ENCODE peak calls at places on chromosomes 1 and 21, in five cellular contexts. One of them, this sample, is unnamed. For H3K4me1, the result is how much of the 10 kb centered on the place peaks cover.

GRCh38 chr1:246690100-246690499 is 34.1 kb upstream of the SCCPDH start:
- DNase-seq in psoas muscle: no peak
- DNase-seq in fibroblast of lung: no peak
- DNase-seq in prostate gland: no peak
- DNase-seq in SK-N-SH: no peak
- DNase-seq in this sample: peak

GRCh38 chr1:111856411-111857135 is 100.9 kb downstream of the DDX20 start:
- DNase-seq in psoas muscle: no peak
- DNase-seq in fibroblast of lung: no peak
- DNase-seq in prostate gland: peak
- DNase-seq in SK-N-SH: no peak
- DNase-seq in this sample: no peak

GRCh38 chr1:62111084-62111483 is 83.6 kb upstream of the L1TD1 start:
- DNase-seq in psoas muscle: no peak
- DNase-seq in fibroblast of lung: no peak
- DNase-seq in prostate gland: no peak
- DNase-seq in SK-N-SH: no peak
- DNase-seq in this sample: no peak

GRCh38 chr1:162670928-162671663 is 38.8 kb downstream of the DDR2 start:
- DNase-seq in psoas muscle: no peak
- DNase-seq in fibroblast of lung: peak
- DNase-seq in prostate gland: no peak
- DNase-seq in SK-N-SH: no peak
- DNase-seq in this sample: no peak

GRCh38 chr21:15250384-15250783 is 185.6 kb upstream of the NRIP1 start:
- DNase-seq in psoas muscle: no peak
- DNase-seq in fibroblast of lung: peak
- DNase-seq in prostate gland: no peak
- DNase-seq in SK-N-SH: no peak
- DNase-seq in this sample: no peak

GRCh38 chr21:34582506-34583150 is 32.3 kb downstream of the RCAN1 start:
- DNase-seq in psoas muscle: no peak
- DNase-seq in fibroblast of lung: peak
- DNase-seq in prostate gland: peak
- DNase-seq in SK-N-SH: peak
- DNase-seq in this sample: peak

GRCh38 chr1:159771501-159771900 is 9.3 kb upstream of the DUSP23 start:
- DNase-seq in psoas muscle: no peak
- DNase-seq in fibroblast of lung: no peak
- DNase-seq in prostate gland: no peak
- DNase-seq in SK-N-SH: no peak
- DNase-seq in this sample: no peak

GRCh38 chr1:211843018-211843417 is 12.5 kb upstream of the LPGAT1 start:
- DNase-seq in psoas muscle: no peak
- DNase-seq in fibroblast of lung: no peak
- DNase-seq in prostate gland: no peak
- DNase-seq in SK-N-SH: no peak
- DNase-seq in this sample: no peak

GRCh38 chr1:174990382-174990999 is 9.3 kb upstream of the CACYBP start:
- DNase-seq in psoas muscle: no peak
- DNase-seq in fibroblast of lung: no peak
- DNase-seq in prostate gland: peak
- DNase-seq in SK-N-SH: peak
- DNase-seq in this sample: peak

GRCh38 chr1:3124246-3124645 is 55.2 kb downstream of the PRDM16 start:
- DNase-seq in psoas muscle: no peak
- DNase-seq in fibroblast of lung: no peak
- DNase-seq in prostate gland: no peak
- DNase-seq in SK-N-SH: no peak
- DNase-seq in this sample: no peak

GRCh38 chr1:235759336-235759735 is 107.4 kb downstream of the LYST start:
- DNase-seq in psoas muscle: no peak
- DNase-seq in fibroblast of lung: no peak
- DNase-seq in prostate gland: no peak
- DNase-seq in SK-N-SH: no peak
- DNase-seq in this sample: no peak

GRCh38 chr1:47536646-47537118 is 98.8 kb downstream of the FOXD2 start:
- DNase-seq in psoas muscle: no peak
- DNase-seq in fibroblast of lung: no peak
- DNase-seq in prostate gland: peak
- DNase-seq in SK-N-SH: no peak
- DNase-seq in this sample: peak

GRCh38 chr1:10677508-10678364 is 118.7 kb downstream of the CASZ1 start:
- DNase-seq in psoas muscle: no peak
- DNase-seq in fibroblast of lung: no peak
- DNase-seq in prostate gland: no peak
- DNase-seq in SK-N-SH: no peak
- DNase-seq in this sample: peak

GRCh38 chr1:65001238-65001792 is 35.0 kb upstream of the JAK1 start:
- DNase-seq in psoas muscle: peak
- DNase-seq in fibroblast of lung: peak
- DNase-seq in prostate gland: no peak
- DNase-seq in SK-N-SH: no peak
- DNase-seq in this sample: peak

GRCh38 chr21:42632771-42633690 is 20.4 kb upstream of the PDE9A start:
- DNase-seq in psoas muscle: no peak
- DNase-seq in fibroblast of lung: no peak
- DNase-seq in prostate gland: no peak
- DNase-seq in SK-N-SH: no peak
- DNase-seq in this sample: no peak

GRCh38 chr1:178093150-178093957 is 550 bp upstream of the RASAL2 start:
- DNase-seq in psoas muscle: peak
- DNase-seq in fibroblast of lung: peak
- DNase-seq in prostate gland: peak
- DNase-seq in SK-N-SH: peak
- DNase-seq in this sample: peak

GRCh38 chr1:100382657-100383056 is 30.4 kb downstream of the CDC14A start:
- DNase-seq in psoas muscle: no peak
- DNase-seq in fibroblast of lung: no peak
- DNase-seq in prostate gland: no peak
- DNase-seq in SK-N-SH: no peak
- DNase-seq in this sample: no peak

GRCh38 chr21:36237441-36237840 is 80.8 kb downstream of the DOP1B start:
- DNase-seq in psoas muscle: no peak
- DNase-seq in fibroblast of lung: no peak
- DNase-seq in prostate gland: no peak
- DNase-seq in SK-N-SH: no peak
- DNase-seq in this sample: no peak

GRCh38 chr1:147129116-147129873 is 43.0 kb downstream of the PRKAB2 start:
- DNase-seq in psoas muscle: no peak
- DNase-seq in fibroblast of lung: no peak
- DNase-seq in prostate gland: no peak
- DNase-seq in SK-N-SH: no peak
- DNase-seq in this sample: no peak

GRCh38 chr1:67970088-67970487 is 80.3 kb downstream of the DIRAS3 start:
- DNase-seq in psoas muscle: no peak
- DNase-seq in fibroblast of lung: peak
- DNase-seq in prostate gland: no peak
- DNase-seq in SK-N-SH: no peak
- DNase-seq in this sample: no peak

GRCh38 chr1:7454052-7454815 is 316.9 kb upstream of the VAMP3 start:
- DNase-seq in psoas muscle: no peak
- DNase-seq in fibroblast of lung: peak
- DNase-seq in prostate gland: no peak
- DNase-seq in SK-N-SH: peak
- DNase-seq in this sample: peak

GRCh38 chr1:33925586-33925985 is 61.7 kb downstream of the HMGB4 start:
- DNase-seq in psoas muscle: no peak
- DNase-seq in fibroblast of lung: peak
- DNase-seq in prostate gland: no peak
- DNase-seq in SK-N-SH: no peak
- DNase-seq in this sample: no peak

GRCh38 chr1:161954466-161954865 is 69.2 kb downstream of the OLFML2B start:
- DNase-seq in psoas muscle: no peak
- DNase-seq in fibroblast of lung: peak
- DNase-seq in prostate gland: no peak
- DNase-seq in SK-N-SH: no peak
- DNase-seq in this sample: no peak

GRCh38 chr1:88800382-88801051 is 90.8 kb downstream of the GTF2B start:
- DNase-seq in psoas muscle: no peak
- DNase-seq in fibroblast of lung: peak
- DNase-seq in prostate gland: no peak
- DNase-seq in SK-N-SH: peak
- DNase-seq in this sample: peak

GRCh38 chr1:192732787-192733186 is 76.1 kb upstream of the RGS2 start:
- DNase-seq in psoas muscle: no peak
- DNase-seq in fibroblast of lung: no peak
- DNase-seq in prostate gland: no peak
- DNase-seq in SK-N-SH: peak
- DNase-seq in this sample: no peak

GRCh38 chr1:209733409-209734192 is 22.3 kb upstream of the TRAF3IP3 start:
- DNase-seq in psoas muscle: no peak
- DNase-seq in fibroblast of lung: no peak
- DNase-seq in prostate gland: no peak
- DNase-seq in SK-N-SH: no peak
- DNase-seq in this sample: no peak

GRCh38 chr1:26696645-26697440 is 1.0 kb downstream of the ARID1A start:
- DNase-seq in psoas muscle: peak
- DNase-seq in fibroblast of lung: no peak
- DNase-seq in prostate gland: no peak
- DNase-seq in SK-N-SH: peak
- DNase-seq in this sample: peak

GRCh38 chr1:31470794-31471315 is 57.8 kb downstream of the SERINC2 start:
- DNase-seq in psoas muscle: no peak
- DNase-seq in fibroblast of lung: no peak
- DNase-seq in prostate gland: no peak
- DNase-seq in SK-N-SH: no peak
- DNase-seq in this sample: no peak

GRCh38 chr1:43706598-43707190 is 642 bp upstream of the ST3GAL3 start:
- DNase-seq in psoas muscle: peak
- DNase-seq in fibroblast of lung: peak
- DNase-seq in prostate gland: no peak
- DNase-seq in SK-N-SH: peak
- DNase-seq in this sample: peak

GRCh38 chr1:46102769-46103476 is 29.5 kb downstream of the PIK3R3 start:
- DNase-seq in psoas muscle: no peak
- DNase-seq in fibroblast of lung: peak
- DNase-seq in prostate gland: no peak
- DNase-seq in SK-N-SH: no peak
- DNase-seq in this sample: no peak

GRCh38 chr1:43507296-43508295 is 23.1 kb upstream of the PTPRF start:
- DNase-seq in psoas muscle: no peak
- DNase-seq in fibroblast of lung: no peak
- DNase-seq in prostate gland: no peak
- DNase-seq in SK-N-SH: no peak
- DNase-seq in this sample: no peak

GRCh38 chr1:167631386-167631941 is 1.4 kb downstream of the RCSD1 start:
- DNase-seq in psoas muscle: no peak
- DNase-seq in fibroblast of lung: no peak
- DNase-seq in prostate gland: no peak
- DNase-seq in SK-N-SH: no peak
- DNase-seq in this sample: no peak

GRCh38 chr1:167630568-167631385 is 745 bp downstream of the RCSD1 start:
- DNase-seq in psoas muscle: no peak
- DNase-seq in fibroblast of lung: no peak
- DNase-seq in prostate gland: no peak
- DNase-seq in SK-N-SH: no peak
- DNase-seq in this sample: no peak

GRCh38 chr1:167633258-167633944 is 3.4 kb downstream of the RCSD1 start:
- DNase-seq in psoas muscle: no peak
- DNase-seq in fibroblast of lung: no peak
- DNase-seq in prostate gland: no peak
- DNase-seq in SK-N-SH: no peak
- DNase-seq in this sample: no peak

GRCh38 chr1:167629681-167630567 is at the start of gene RCSD1:
- DNase-seq in psoas muscle: peak
- DNase-seq in fibroblast of lung: peak
- DNase-seq in prostate gland: no peak
- DNase-seq in SK-N-SH: peak
- DNase-seq in this sample: no peak

DNA sequence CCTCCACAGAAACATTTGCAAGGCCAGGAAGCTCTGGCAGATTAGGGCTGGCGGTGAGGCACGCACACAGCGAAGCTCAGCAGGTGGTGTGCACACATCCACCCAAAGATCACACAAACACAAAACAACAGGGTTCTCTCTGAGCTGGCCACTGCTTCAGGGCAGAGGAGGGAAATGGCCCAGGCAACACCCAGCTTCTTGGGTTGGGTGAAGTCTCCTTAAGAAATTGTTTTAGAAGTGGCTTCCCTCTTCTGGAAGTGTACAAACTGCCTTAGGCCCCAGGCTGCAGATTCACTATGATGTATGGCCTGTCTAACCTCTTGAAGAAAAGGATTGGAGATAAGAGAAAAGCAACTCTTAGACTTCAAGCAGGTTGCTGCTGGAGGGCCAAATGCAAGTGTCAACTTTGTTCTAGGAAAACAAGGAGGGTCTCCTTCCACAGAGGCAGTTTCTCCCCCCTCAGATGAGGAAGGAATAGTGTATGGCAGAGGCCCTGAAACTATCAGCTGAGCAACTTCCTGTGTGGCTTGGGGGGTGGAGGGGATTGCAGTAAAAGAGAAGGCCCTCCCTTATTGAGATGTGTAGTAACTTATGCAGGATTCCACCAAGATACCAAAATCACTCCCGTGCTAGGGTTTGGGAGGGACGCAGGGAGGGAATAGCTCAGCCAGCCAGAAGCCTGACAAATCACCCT is 2.1 kb downstream of the RCSD1 start:
- DNase-seq in psoas muscle: no peak
- DNase-seq in fibroblast of lung: no peak
- DNase-seq in prostate gland: no peak
- DNase-seq in SK-N-SH: no peak
- DNase-seq in this sample: no peak
- H3K4me1 ChIP-seq in psoas muscle: half or more
- H3K4me1 ChIP-seq in fibroblast of lung: under half
- H3K4me1 ChIP-seq in prostate gland: under half
- H3K4me1 ChIP-seq in SK-N-SH: under half
- H3K4me1 ChIP-seq in this sample: under half

GRCh38 chr1:224170748-224171478 is 12.1 kb upstream of the DEGS1 start:
- DNase-seq in psoas muscle: no peak
- DNase-seq in fibroblast of lung: no peak
- DNase-seq in prostate gland: no peak
- DNase-seq in SK-N-SH: peak
- DNase-seq in this sample: no peak
- TF ChIP-seq CTCF in psoas muscle: peak
- TF ChIP-seq CTCF in fibroblast of lung: peak
- TF ChIP-seq CTCF in prostate gland: no peak
- TF ChIP-seq CTCF in SK-N-SH: peak
- TF ChIP-seq CTCF in this sample: no peak

DNA sequence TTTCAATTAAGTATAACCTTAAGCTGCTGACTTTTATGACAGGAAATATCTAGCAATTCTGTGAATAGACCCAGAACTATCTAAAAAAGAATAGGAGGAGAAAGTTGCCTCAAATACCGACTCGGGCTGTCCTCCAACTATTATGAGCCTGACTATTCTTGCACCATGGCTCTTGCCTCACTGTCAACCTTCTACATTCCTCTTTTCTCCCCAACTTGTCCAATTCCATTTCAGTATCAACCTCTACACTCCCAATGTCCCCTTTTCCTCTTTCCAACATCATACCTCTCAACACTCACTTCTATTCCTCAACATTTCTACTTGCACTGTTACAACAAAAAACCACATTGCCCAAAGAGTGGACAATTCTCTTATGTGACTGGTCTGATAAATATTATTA is 2.3 kb downstream of the ZZZ3 start:
- DNase-seq in psoas muscle: no peak
- DNase-seq in fibroblast of lung: no peak
- DNase-seq in prostate gland: no peak
- DNase-seq in SK-N-SH: no peak
- DNase-seq in this sample: no peak
- H3K4me3 ChIP-seq in psoas muscle: no peak
- H3K4me3 ChIP-seq in fibroblast of lung: no peak
- H3K4me3 ChIP-seq in prostate gland: no peak
- H3K4me3 ChIP-seq in SK-N-SH: no peak
- H3K4me3 ChIP-seq in this sample: no peak

GRCh38 chr1:80509965-80510522 is 1290.7 kb upstream of the ADGRL2 start:
- DNase-seq in psoas muscle: no peak
- DNase-seq in fibroblast of lung: no peak
- DNase-seq in prostate gland: no peak
- DNase-seq in SK-N-SH: no peak
- DNase-seq in this sample: no peak
- H3K4me1 ChIP-seq in psoas muscle: under half
- H3K4me1 ChIP-seq in fibroblast of lung: under half
- H3K4me1 ChIP-seq in prostate gland: under half
- H3K4me1 ChIP-seq in SK-N-SH: under half
- H3K4me1 ChIP-seq in this sample: under half